ENCODE peak calls at places on chromosome 3, in six cellular contexts. One of them, this sample, is unnamed.

GRCh38 chr3:50010959-50011358 is 71.0 kb downstream of the RBM6 start:
- DNase-seq in BJ: no peak
- DNase-seq in stomach: no peak
- DNase-seq in CD8-positive, alpha-beta memory T cell: no peak
- DNase-seq in hepatocyte: no peak
- DNase-seq in CD4-positive, CD25-positive, alpha-beta regulatory T cell: no peak
- DNase-seq in this sample: no peak

GRCh38 chr3:126706631-126707030 is 2.6 kb downstream of the CHCHD6 start:
- DNase-seq in CD4-positive, CD25-positive, alpha-beta regulatory T cell: no peak
- DNase-seq in hepatocyte: no peak
- DNase-seq in CD8-positive, alpha-beta memory T cell: no peak
- DNase-seq in stomach: no peak
- DNase-seq in BJ: no peak
- DNase-seq in this sample: no peak

GRCh38 chr3:126313580-126314304 is 43.5 kb downstream of the KLF15 start:
- DNase-seq in CD8-positive, alpha-beta memory T cell: no peak
- DNase-seq in BJ: no peak
- DNase-seq in stomach: no peak
- DNase-seq in CD4-positive, CD25-positive, alpha-beta regulatory T cell: no peak
- DNase-seq in hepatocyte: no peak
- DNase-seq in this sample: no peak

GRCh38 chr3:129994883-129995559 is 20.5 kb downstream of the TRH start:
- DNase-seq in CD8-positive, alpha-beta memory T cell: no peak
- DNase-seq in stomach: no peak
- DNase-seq in hepatocyte: no peak
- DNase-seq in BJ: no peak
- DNase-seq in CD4-positive, CD25-positive, alpha-beta regulatory T cell: no peak
- DNase-seq in this sample: no peak

GRCh38 chr3:156334841-156335545 is 214.6 kb downstream of the KCNAB1 start:
- DNase-seq in CD8-positive, alpha-beta memory T cell: no peak
- DNase-seq in stomach: no peak
- DNase-seq in hepatocyte: peak; percentile 55
- DNase-seq in BJ: no peak
- DNase-seq in CD4-positive, CD25-positive, alpha-beta regulatory T cell: no peak
- DNase-seq in this sample: no peak

GRCh38 chr3:40899286-40899712 is 300.0 kb upstream of the CTNNB1 start:
- DNase-seq in BJ: no peak
- DNase-seq in hepatocyte: no peak
- DNase-seq in stomach: no peak
- DNase-seq in CD4-positive, CD25-positive, alpha-beta regulatory T cell: no peak
- DNase-seq in CD8-positive, alpha-beta memory T cell: no peak
- DNase-seq in this sample: no peak

GRCh38 chr3:132318451-132318850 is 1.2 kb downstream of the ACP3 start:
- DNase-seq in CD4-positive, CD25-positive, alpha-beta regulatory T cell: no peak
- DNase-seq in BJ: no peak
- DNase-seq in hepatocyte: no peak
- DNase-seq in stomach: no peak
- DNase-seq in CD8-positive, alpha-beta memory T cell: no peak
- DNase-seq in this sample: no peak

GRCh38 chr3:10017636-10018292 is 8.5 kb upstream of the FANCD2 start:
- DNase-seq in stomach: no peak
- DNase-seq in BJ: peak; percentile 41
- DNase-seq in CD4-positive, CD25-positive, alpha-beta regulatory T cell: no peak
- DNase-seq in hepatocyte: no peak
- DNase-seq in CD8-positive, alpha-beta memory T cell: no peak
- DNase-seq in this sample: no peak

GRCh38 chr3:187750513-187751123 is 5.3 kb upstream of the BCL6 start:
- DNase-seq in stomach: peak; percentile 40
- DNase-seq in BJ: no peak
- DNase-seq in hepatocyte: peak; percentile 53
- DNase-seq in CD4-positive, CD25-positive, alpha-beta regulatory T cell: no peak
- DNase-seq in CD8-positive, alpha-beta memory T cell: no peak
- DNase-seq in this sample: no peak

GRCh38 chr3:187702507-187703033 is at the start of gene RTP2:
- DNase-seq in CD4-positive, CD25-positive, alpha-beta regulatory T cell: no peak
- DNase-seq in hepatocyte: no peak
- DNase-seq in BJ: no peak
- DNase-seq in CD8-positive, alpha-beta memory T cell: no peak
- DNase-seq in stomach: no peak
- DNase-seq in this sample: no peak

GRCh38 chr3:106108925-106109324 is 240.1 kb upstream of the CBLB start:
- DNase-seq in CD4-positive, CD25-positive, alpha-beta regulatory T cell: no peak
- DNase-seq in CD8-positive, alpha-beta memory T cell: no peak
- DNase-seq in BJ: no peak
- DNase-seq in stomach: no peak
- DNase-seq in hepatocyte: no peak
- DNase-seq in this sample: no peak

DNA sequence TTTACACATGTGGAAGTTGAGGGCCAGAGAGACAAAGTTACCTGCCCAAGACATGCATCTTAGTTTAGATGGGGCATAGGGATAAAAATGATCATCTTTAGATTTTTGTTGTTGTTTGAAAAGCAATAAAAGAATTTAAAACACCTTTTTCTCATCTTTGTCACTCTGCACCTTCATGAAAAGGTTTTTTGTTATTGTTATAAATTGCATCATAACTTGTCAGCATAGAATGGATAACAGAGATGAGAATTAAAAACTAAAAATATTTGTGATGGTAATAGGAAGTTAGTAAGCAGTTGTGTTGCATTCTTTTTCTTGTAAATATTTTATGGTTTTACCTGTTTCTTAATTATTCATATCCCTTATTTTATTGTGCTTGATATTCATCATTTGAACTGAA is 13.4 kb upstream of the ZBTB47 start:
- DNase-seq in BJ: no peak
- DNase-seq in CD4-positive, CD25-positive, alpha-beta regulatory T cell: no peak
- DNase-seq in CD8-positive, alpha-beta memory T cell: no peak
- DNase-seq in stomach: no peak
- DNase-seq in hepatocyte: no peak
- DNase-seq in this sample: no peak
- H3K36me3 ChIP-seq in BJ: peaks cover 25% of the 10 kb centered on the region
- H3K36me3 ChIP-seq in CD4-positive, CD25-positive, alpha-beta regulatory T cell: peaks cover 76% of the 10 kb centered on the region
- H3K36me3 ChIP-seq in CD8-positive, alpha-beta memory T cell: peaks cover 59% of the 10 kb centered on the region
- H3K36me3 ChIP-seq in stomach: peaks cover 100% of the 10 kb centered on the region
- H3K36me3 ChIP-seq in hepatocyte: peaks cover 4% of the 10 kb centered on the region
- H3K36me3 ChIP-seq in this sample: peaks cover 45% of the 10 kb centered on the region

GRCh38 chr3:48571938-48572337 is 8.4 kb upstream of the UCN2 start:
- DNase-seq in BJ: no peak
- DNase-seq in stomach: no peak
- DNase-seq in CD8-positive, alpha-beta memory T cell: no peak
- DNase-seq in CD4-positive, CD25-positive, alpha-beta regulatory T cell: no peak
- DNase-seq in hepatocyte: no peak
- DNase-seq in this sample: no peak
- H3K36me3 ChIP-seq in BJ: peaks cover 42% of the 10 kb centered on the region
- H3K36me3 ChIP-seq in stomach: no peaks in the 10 kb centered on the region
- H3K36me3 ChIP-seq in CD8-positive, alpha-beta memory T cell: no peaks in the 10 kb centered on the region
- H3K36me3 ChIP-seq in CD4-positive, CD25-positive, alpha-beta regulatory T cell: no peaks in the 10 kb centered on the region
- H3K36me3 ChIP-seq in hepatocyte: no peaks in the 10 kb centered on the region
- H3K36me3 ChIP-seq in this sample: no peaks in the 10 kb centered on the region

GRCh38 chr3:88596451-88596850 is 446.7 kb downstream of the C3orf38 start:
- DNase-seq in BJ: no peak
- DNase-seq in stomach: no peak
- DNase-seq in hepatocyte: no peak
- DNase-seq in CD4-positive, CD25-positive, alpha-beta regulatory T cell: no peak
- DNase-seq in CD8-positive, alpha-beta memory T cell: no peak
- DNase-seq in this sample: no peak
- H3K36me3 ChIP-seq in BJ: no peaks in the 10 kb centered on the region
- H3K36me3 ChIP-seq in stomach: no peaks in the 10 kb centered on the region
- H3K36me3 ChIP-seq in hepatocyte: no peaks in the 10 kb centered on the region
- H3K36me3 ChIP-seq in CD4-positive, CD25-positive, alpha-beta regulatory T cell: no peaks in the 10 kb centered on the region
- H3K36me3 ChIP-seq in CD8-positive, alpha-beta memory T cell: no peaks in the 10 kb centered on the region
- H3K36me3 ChIP-seq in this sample: no peaks in the 10 kb centered on the region

GRCh38 chr3:64111083-64111482 is 87.8 kb upstream of the PSMD6 start:
- DNase-seq in CD8-positive, alpha-beta memory T cell: no peak
- DNase-seq in hepatocyte: no peak
- DNase-seq in CD4-positive, CD25-positive, alpha-beta regulatory T cell: no peak
- DNase-seq in stomach: no peak
- DNase-seq in BJ: no peak
- DNase-seq in this sample: no peak
- H3K36me3 ChIP-seq in CD8-positive, alpha-beta memory T cell: no peaks in the 10 kb centered on the region
- H3K36me3 ChIP-seq in hepatocyte: no peaks in the 10 kb centered on the region
- H3K36me3 ChIP-seq in CD4-positive, CD25-positive, alpha-beta regulatory T cell: no peaks in the 10 kb centered on the region
- H3K36me3 ChIP-seq in stomach: peaks cover 3% of the 10 kb centered on the region
- H3K36me3 ChIP-seq in BJ: no peaks in the 10 kb centered on the region
- H3K36me3 ChIP-seq in this sample: no peaks in the 10 kb centered on the region

DNA sequence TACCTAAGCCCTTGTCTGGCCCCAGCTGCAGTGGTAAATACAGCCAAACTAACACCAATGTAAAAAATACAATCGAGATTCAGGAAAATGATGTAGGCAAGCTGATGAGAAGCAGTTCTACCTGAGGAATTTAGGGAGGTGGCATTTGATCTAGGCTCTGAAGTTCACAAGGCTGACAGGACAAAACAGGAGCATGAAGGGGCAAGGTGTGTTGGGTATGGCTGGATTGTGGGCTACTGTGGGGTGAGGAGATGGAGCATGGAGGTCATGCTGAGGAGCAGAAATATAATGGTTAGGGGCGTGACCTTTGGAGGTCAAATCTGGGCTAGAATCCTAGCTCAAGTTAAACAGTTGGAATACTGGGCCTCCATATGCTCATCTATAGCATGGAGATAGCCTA is 6.5 kb downstream of the NDUFB4 start:
- DNase-seq in BJ: no peak
- DNase-seq in hepatocyte: no peak
- DNase-seq in stomach: no peak
- DNase-seq in CD8-positive, alpha-beta memory T cell: no peak
- DNase-seq in CD4-positive, CD25-positive, alpha-beta regulatory T cell: no peak
- DNase-seq in this sample: no peak
- H3K36me3 ChIP-seq in BJ: peaks cover 7% of the 10 kb centered on the region
- H3K36me3 ChIP-seq in hepatocyte: no peaks in the 10 kb centered on the region
- H3K36me3 ChIP-seq in stomach: peaks cover 48% of the 10 kb centered on the region
- H3K36me3 ChIP-seq in CD8-positive, alpha-beta memory T cell: peaks cover 14% of the 10 kb centered on the region
- H3K36me3 ChIP-seq in CD4-positive, CD25-positive, alpha-beta regulatory T cell: peaks cover 51% of the 10 kb centered on the region
- H3K36me3 ChIP-seq in this sample: peaks cover 19% of the 10 kb centered on the region